ENCODE peak calls at places on chromosome 6, in nine cellular contexts. G is HepG2; H is D341Med; E is ascending aorta; R is GM23248; Q is B cell; U is stimulated activated naive CD8-positive, alpha-beta T cell treated with anti-CD3 and anti-CD28 coated beads, Interleukin-15, amount 100 ng/mL, for 72 hours; L is RCC 7860; O is substantia nigra. P is an unnamed sample.

GRCh38 chr6:30894381-30894780 is 10.1 kb downstream of the DDR1 start:
- DNase-seq in R (no peak), O (no peak), H (no peak), Q (peak), G (no peak), L (no peak), E (no peak), U (no peak), P (no peak)

GRCh38 chr6:22569281-22570184 is at the start of gene HDGFL1:
- DNase-seq in G (no peak), E (no peak), R (no peak), U (no peak), H (no peak), L (no peak), O (no peak), Q (peak), P (no peak)

GRCh38 chr6:130934848-130935585 is 107.8 kb downstream of the SMLR1 start:
- DNase-seq in E (no peak), U (no peak), Q (no peak), O (no peak), H (no peak), L (no peak), R (peak), G (peak), P (no peak)

GRCh38 chr6:113048741-113049140 is 701.6 kb downstream of the RFPL4B start:
- DNase-seq in O (no peak), L (no peak), H (no peak), E (no peak), R (peak), G (no peak), Q (no peak), U (no peak), P (no peak)

GRCh38 chr6:33851959-33852358 is 48.2 kb upstream of the MLN start:
- DNase-seq in E (no peak), R (peak), Q (no peak), G (peak), H (peak), O (no peak), L (no peak), U (no peak), P (no peak)

GRCh38 chr6:71537717-71538116 is 249.1 kb downstream of the OGFRL1 start:
- DNase-seq in H (no peak), O (no peak), G (no peak), Q (no peak), E (no peak), U (no peak), R (peak), L (no peak), P (no peak)

GRCh38 chr6:125950293-125950692 is 6.3 kb upstream of the HINT3 start:
- DNase-seq in G (no peak), R (peak), H (no peak), E (no peak), U (no peak), Q (no peak), O (no peak), L (no peak), P (no peak)

GRCh38 chr6:122789078-122789861 is at the start of gene SMPDL3A:
- DNase-seq in O (peak), Q (peak), L (peak), G (peak), H (peak), U (peak), E (peak), R (peak), P (peak)

GRCh38 chr6:4281341-4282293 is 146.2 kb upstream of the ECI2 start:
- DNase-seq in G (no peak), R (peak), U (peak), H (no peak), O (peak), E (no peak), L (no peak), Q (peak), P (no peak)

P was measured in activated T-helper 2 cell treated with anti-CD3 and anti-CD28 coated beads, Interferon-gamma antibody, Interleukin-2, Interleukin-4, amounts not matched to agents 10 μg/mL and 5 μg/mL and 100 μg/mL, durations not matched to agents 14 hours and 24 hours and 36 hours.